ENCODE peak calls at places on chromosomes 12 and 14, in five cellular contexts. D is hypothalamus; B is right cardiac atrium; W is CD4-positive, CD25-positive, alpha-beta regulatory T cell; Z is T-cell. P is an unnamed sample.

GRCh38 chr14:31268216-31268615 is 60.6 kb upstream of the HECTD1 start:
- DNase-seq in D (no peak), B (no peak), W (no peak), Z (no peak), P (no peak)

GRCh38 chr12:131091413-131091975 is 137.8 kb downstream of the ADGRD1 start:
- DNase-seq in D (no peak), B (no peak), W (no peak), Z (no peak), P (no peak)

GRCh38 chr14:60151715-60152114 is 13.5 kb downstream of the DHRS7 start:
- DNase-seq in D (no peak), B (peak), W (peak), Z (peak), P (peak)

GRCh38 chr14:34912182-34912581 is 37.0 kb upstream of the BAZ1A start:
- DNase-seq in D (no peak), B (no peak), W (no peak), Z (no peak), P (no peak)

GRCh38 chr12:51200156-51200555 is 17.7 kb downstream of the POU6F1 start:
- DNase-seq in D (no peak), B (no peak), W (no peak), Z (no peak), P (no peak)

GRCh38 chr14:75231320-75231719 is 47.3 kb upstream of the FOS start:
- DNase-seq in D (no peak), B (no peak), W (no peak), Z (no peak), P (no peak)

GRCh38 chr14:47526591-47527244 is 148.7 kb downstream of the MDGA2 start:
- DNase-seq in D (no peak), B (no peak), W (no peak), Z (no peak), P (no peak)

GRCh38 chr14:101962503-101962874 is 1.9 kb upstream of the DYNC1H1 start:
- DNase-seq in D (no peak), B (peak), W (no peak), Z (no peak), P (peak)

GRCh38 chr12:52086366-52086765 is 6.9 kb downstream of the SMIM41 start:
- DNase-seq in D (no peak), B (peak), W (no peak), Z (no peak), P (no peak)

P was measured in NCI-H2171 treated with DMSO at 0.1 percent for 48 hours.